ENCODE peak calls at places on chromosomes 12 and 14, in six cellular contexts. T, P, S, D, J and L are unnamed samples.

GRCh38 chr14:61188936-61189808 is 92.0 kb downstream of the TMEM30B start:
- DNase-seq in T (peak), P (peak), S (peak), D (no peak), J (peak), L (peak)

GRCh38 chr12:6218526-6218925 is 18.3 kb downstream of the CD9 start:
- DNase-seq in T (no peak), P (no peak), S (no peak), D (no peak), J (no peak), L (no peak)

GRCh38 chr12:132172619-132173018 is 28.4 kb downstream of the NOC4L start:
- DNase-seq in T (no peak), P (no peak), S (no peak), D (no peak), J (no peak), L (no peak)

GRCh38 chr12:95277139-95277538 is 59.5 kb downstream of the VEZT start:
- DNase-seq in T (no peak), P (no peak), S (no peak), D (no peak), J (no peak), L (no peak)

GRCh38 chr12:6202846-6203245 is 2.6 kb downstream of the CD9 start:
- DNase-seq in T (no peak), P (no peak), S (no peak), D (no peak), J (no peak), L (no peak)

GRCh38 chr12:81627336-81628189 is 131.6 kb downstream of the PPFIA2 start:
- DNase-seq in T (no peak), P (no peak), S (peak), D (no peak), J (peak), L (no peak)

GRCh38 chr12:13440844-13441243 is 244.3 kb downstream of the EMP1 start:
- DNase-seq in T (no peak), P (no peak), S (no peak), D (no peak), J (no peak), L (no peak)

GRCh38 chr12:101891462-101891971 is 14.1 kb downstream of the DRAM1 start:
- DNase-seq in T (no peak), P (no peak), S (no peak), D (peak), J (peak), L (no peak)

GRCh38 chr12:52057614-52057939 is 6.3 kb downstream of the NR4A1 start:
- DNase-seq in T (no peak), P (no peak), S (no peak), D (no peak), J (no peak), L (no peak)

GRCh38 chr12:132605892-132606291 is 4.5 kb downstream of the LRCOL1 start:
- DNase-seq in T (no peak), P (no peak), S (no peak), D (no peak), J (no peak), L (no peak)

DNA sequence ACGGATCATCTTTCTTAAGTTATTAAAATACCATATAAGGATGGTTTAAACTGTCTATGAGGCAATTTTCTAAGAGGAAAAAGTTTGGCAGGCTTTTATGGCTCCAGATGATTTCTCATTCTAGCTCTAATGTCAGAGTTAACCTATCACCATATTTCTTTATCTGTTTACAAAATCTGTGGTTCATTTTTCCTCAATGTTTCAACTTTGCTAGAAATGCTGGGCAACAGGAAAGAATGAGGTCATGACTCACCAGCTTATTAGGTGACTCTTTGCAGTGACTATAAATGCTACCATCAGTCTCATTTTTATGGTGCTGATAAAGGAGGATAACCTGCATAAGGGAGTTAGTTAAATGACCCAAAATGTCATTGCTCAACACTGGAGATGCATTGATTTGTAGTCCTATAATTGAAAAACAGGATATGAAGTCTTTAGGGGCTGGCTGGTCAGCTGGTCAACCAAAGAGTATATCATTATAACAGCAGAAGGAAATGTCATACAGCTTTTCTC is 45.3 kb upstream of the RAP1B start:
- DNase-seq in T (no peak), P (no peak), S (no peak), D (no peak), J (no peak), L (no peak)
- TF ChIP-seq POLR2AphosphoS5 in T (no peak), P (no peak), S (no peak), D (no peak), J (no peak), L (no peak)

DNA sequence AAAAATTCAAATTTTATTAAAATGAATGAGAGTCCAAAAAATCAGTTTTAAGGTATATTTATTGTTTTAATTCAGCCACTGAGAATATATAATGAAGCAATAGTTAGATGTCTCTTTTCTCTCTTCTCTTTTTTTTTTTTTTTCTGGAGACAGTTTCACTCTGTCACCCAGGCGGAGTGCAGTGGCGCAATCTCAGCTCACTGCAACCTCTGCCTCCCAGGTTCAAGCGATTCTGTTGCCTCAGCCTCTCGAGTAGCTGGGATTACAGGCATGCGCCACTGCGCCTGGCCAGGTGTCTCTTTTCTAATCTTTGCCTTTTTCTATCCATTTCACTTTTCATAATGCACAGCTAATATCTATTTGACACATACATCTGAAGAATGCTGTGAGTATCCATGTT is 307.1 kb upstream of the RGS6 start:
- DNase-seq in T (no peak), P (no peak), S (no peak), D (no peak), J (no peak), L (no peak)
- TF ChIP-seq TAF1 in T (no peak), P (no peak), S (no peak), D (no peak), J (no peak), L (no peak)

DNA sequence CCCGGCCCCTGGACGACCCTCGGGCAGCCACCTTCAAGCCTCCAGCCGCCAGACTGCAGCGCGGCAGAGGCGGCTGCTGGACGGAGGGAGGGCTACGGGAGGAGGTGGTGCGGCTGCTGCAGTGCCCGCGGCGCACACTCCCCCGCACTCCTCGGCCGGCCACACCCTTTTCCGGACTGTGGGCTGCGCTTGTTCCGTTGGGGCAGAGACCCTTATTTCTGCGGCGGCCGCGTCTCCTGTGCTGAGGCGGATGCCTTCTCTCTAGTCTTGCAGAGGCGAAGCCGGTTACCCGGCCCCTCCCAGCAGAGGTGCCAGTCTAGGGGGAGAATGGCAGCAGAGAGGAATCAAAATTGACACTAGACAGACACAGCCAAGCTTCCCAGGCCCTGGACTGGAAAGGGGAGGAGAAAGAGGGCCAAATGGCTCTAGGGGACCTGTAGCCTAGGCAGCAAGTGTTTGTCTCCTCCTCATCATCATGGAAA is 1.2 kb downstream of the ESYT1 start:
- DNase-seq in T (peak), P (peak), S (peak), D (no peak), J (no peak), L (no peak)
- TF ChIP-seq POLR2A in T (peak), P (peak), S (peak), D (peak), J (no peak), L (no peak)

DNA sequence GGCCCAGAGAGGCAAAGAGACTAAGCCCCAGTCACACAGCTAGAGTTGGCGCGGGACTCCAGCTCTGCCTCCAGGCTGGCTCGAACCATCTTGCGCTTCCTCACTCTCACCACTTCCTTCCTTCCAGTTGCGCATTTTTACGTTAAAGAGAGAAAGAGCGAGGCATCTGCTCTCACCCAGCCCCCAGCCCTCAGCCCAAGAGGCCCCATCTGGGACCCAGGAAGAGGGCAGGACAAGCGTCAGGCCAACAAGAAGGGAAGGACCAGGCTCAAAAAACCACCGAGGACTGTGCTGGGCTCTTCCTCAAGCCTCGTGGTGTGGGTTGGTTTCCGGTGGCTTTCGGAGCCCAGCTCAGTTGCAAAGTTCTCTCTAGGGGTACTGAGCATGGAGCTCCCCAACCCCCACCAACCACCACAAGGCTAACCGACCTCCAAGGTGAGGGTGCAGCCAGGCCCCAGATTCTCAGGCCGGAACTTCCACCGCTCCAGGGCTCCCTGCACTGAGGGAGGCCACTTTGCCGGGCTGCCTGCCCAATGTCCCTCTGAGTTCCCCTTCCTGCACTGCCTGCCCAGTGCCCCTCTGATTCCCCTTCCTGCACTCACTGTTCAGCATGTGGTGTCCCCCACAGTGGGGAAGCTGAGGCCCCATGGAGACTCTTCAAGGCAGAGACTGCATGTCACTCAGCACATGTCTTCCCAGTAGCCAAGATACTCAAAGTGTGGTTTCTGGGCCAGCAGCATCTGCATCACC is 35.9 kb downstream of the TESC start:
- DNase-seq in T (no peak), P (no peak), S (no peak), D (peak), J (no peak), L (no peak)
- TF ChIP-seq POLR2AphosphoS5 in T (no peak), P (no peak), S (no peak), D (no peak), J (no peak), L (no peak)

DNA sequence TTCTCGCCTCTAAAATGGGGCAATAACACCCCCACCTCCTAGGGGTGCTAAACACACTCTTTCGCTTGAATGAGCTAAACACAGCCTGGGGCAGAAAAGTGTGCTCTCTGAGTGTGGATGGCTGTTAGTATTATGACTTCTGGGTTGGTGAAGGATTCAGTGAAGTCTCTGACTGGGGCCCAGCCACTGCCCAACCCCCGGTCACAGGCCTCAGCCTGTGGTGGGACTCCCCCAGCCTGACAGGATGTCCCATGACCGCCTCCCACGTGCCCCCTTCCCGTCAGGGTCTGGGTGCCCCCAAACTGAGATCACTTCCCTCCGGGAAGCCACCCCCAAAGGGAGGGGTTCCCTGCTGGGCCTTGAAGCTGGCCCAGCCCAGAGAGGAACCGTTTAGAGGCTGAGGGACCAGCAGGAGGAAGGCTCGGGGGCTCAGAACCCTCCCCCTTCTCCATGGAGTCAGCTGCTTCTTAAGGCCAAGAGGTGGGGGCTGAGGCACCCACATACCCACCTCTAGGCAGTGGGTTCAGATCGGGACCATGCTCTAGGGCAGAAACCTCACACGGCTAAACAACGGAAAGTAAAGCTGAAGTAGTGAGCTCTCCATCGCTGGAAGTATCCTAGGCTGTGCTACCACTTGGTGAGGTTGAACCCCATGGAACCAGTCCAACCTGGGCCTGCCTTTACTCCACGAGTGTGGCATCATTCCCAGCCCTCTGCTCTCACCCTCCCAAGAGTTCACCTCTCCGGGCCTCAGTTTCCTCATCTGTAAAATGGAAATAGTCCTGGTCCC is 13.8 kb downstream of the DTX1 start:
- DNase-seq in T (peak), P (no peak), S (no peak), D (no peak), J (no peak), L (peak)
- TF ChIP-seq TAF1 in T (no peak), P (no peak), S (no peak), D (no peak), J (no peak), L (no peak)

GRCh38 chr12:99713946-99714520 is 66.5 kb downstream of the GARIN6 start:
- DNase-seq in T (no peak), P (no peak), S (no peak), D (no peak), J (no peak), L (no peak)

GRCh38 chr12:99709116-99709515 is 61.6 kb downstream of the GARIN6 start:
- DNase-seq in T (no peak), P (no peak), S (no peak), D (no peak), J (no peak), L (no peak)

GRCh38 chr12:99712281-99712680 is 64.7 kb downstream of the GARIN6 start:
- DNase-seq in T (no peak), P (no peak), S (no peak), D (no peak), J (no peak), L (no peak)

GRCh38 chr12:99709619-99710018 is 62.1 kb downstream of the GARIN6 start:
- DNase-seq in T (no peak), P (no peak), S (no peak), D (no peak), J (no peak), L (no peak)

GRCh38 chr12:99711246-99711645 is 63.7 kb downstream of the GARIN6 start:
- DNase-seq in T (no peak), P (no peak), S (no peak), D (no peak), J (no peak), L (no peak)
- TF ChIP-seq POLR2A in T (no peak), P (no peak), S (no peak), D (no peak), J (no peak), L (no peak)